ENCODE peak calls at places on chromosomes 16 and 17, in eight cellular contexts. One of them, this sample, is unnamed.

GRCh38 chr17:74271902-74272563 is 2.0 kb upstream of the DNAI2 start:
- DNase-seq in kidney tubule cell: no peak
- DNase-seq in stimulated activated CD8-positive, alpha-beta memory T cell treated with anti-CD3 and anti-CD28 coated beads, Interleukin-7, amount 100 ng/mL, for 1 hour: no peak
- DNase-seq in NCI-H2171 treated with DMSO at 0.1 percent for 48 hours: no peak
- DNase-seq in GM12891: no peak
- DNase-seq in nephron progenitor cell: no peak
- DNase-seq in hepatic stellate cell: no peak
- DNase-seq in T-helper 1 cell: no peak
- DNase-seq in this sample: no peak

GRCh38 chr16:82848013-82848412 is 221.2 kb downstream of the CDH13 start:
- DNase-seq in nephron progenitor cell: no peak
- DNase-seq in GM12891: no peak
- DNase-seq in T-helper 1 cell: no peak
- DNase-seq in stimulated activated CD8-positive, alpha-beta memory T cell treated with anti-CD3 and anti-CD28 coated beads, Interleukin-7, amount 100 ng/mL, for 1 hour: no peak
- DNase-seq in NCI-H2171 treated with DMSO at 0.1 percent for 48 hours: no peak
- DNase-seq in kidney tubule cell: no peak
- DNase-seq in hepatic stellate cell: no peak
- DNase-seq in this sample: no peak

GRCh38 chr17:80025796-80026195 is 9.9 kb downstream of the TBC1D16 start:
- DNase-seq in kidney tubule cell: no peak
- DNase-seq in nephron progenitor cell: no peak
- DNase-seq in hepatic stellate cell: no peak
- DNase-seq in T-helper 1 cell: no peak
- DNase-seq in stimulated activated CD8-positive, alpha-beta memory T cell treated with anti-CD3 and anti-CD28 coated beads, Interleukin-7, amount 100 ng/mL, for 1 hour: no peak
- DNase-seq in GM12891: no peak
- DNase-seq in NCI-H2171 treated with DMSO at 0.1 percent for 48 hours: peak; percentile 32
- DNase-seq in this sample: no peak

GRCh38 chr17:40095944-40096791 is 4.2 kb downstream of the NR1D1 start:
- DNase-seq in kidney tubule cell: peak; percentile 35
- DNase-seq in hepatic stellate cell: no peak
- DNase-seq in NCI-H2171 treated with DMSO at 0.1 percent for 48 hours: no peak
- DNase-seq in T-helper 1 cell: peak; percentile 80
- DNase-seq in GM12891: peak; percentile 97
- DNase-seq in nephron progenitor cell: no peak
- DNase-seq in stimulated activated CD8-positive, alpha-beta memory T cell treated with anti-CD3 and anti-CD28 coated beads, Interleukin-7, amount 100 ng/mL, for 1 hour: peak; percentile 48
- DNase-seq in this sample: no peak

GRCh38 chr16:3095869-3096268 is 3.2 kb downstream of the ZSCAN10 start:
- DNase-seq in NCI-H2171 treated with DMSO at 0.1 percent for 48 hours: no peak
- DNase-seq in stimulated activated CD8-positive, alpha-beta memory T cell treated with anti-CD3 and anti-CD28 coated beads, Interleukin-7, amount 100 ng/mL, for 1 hour: no peak
- DNase-seq in nephron progenitor cell: no peak
- DNase-seq in GM12891: peak; percentile 81
- DNase-seq in hepatic stellate cell: peak; percentile 57
- DNase-seq in kidney tubule cell: no peak
- DNase-seq in T-helper 1 cell: peak; percentile 58
- DNase-seq in this sample: no peak

GRCh38 chr17:46726106-46726670 is 92.3 kb downstream of the WNT3 start:
- DNase-seq in T-helper 1 cell: no peak
- DNase-seq in GM12891: no peak
- DNase-seq in stimulated activated CD8-positive, alpha-beta memory T cell treated with anti-CD3 and anti-CD28 coated beads, Interleukin-7, amount 100 ng/mL, for 1 hour: no peak
- DNase-seq in kidney tubule cell: peak; percentile 87
- DNase-seq in hepatic stellate cell: no peak
- DNase-seq in NCI-H2171 treated with DMSO at 0.1 percent for 48 hours: no peak
- DNase-seq in nephron progenitor cell: peak; percentile 4
- DNase-seq in this sample: no peak

GRCh38 chr16:1863681-1864460 is 8.1 kb downstream of the MEIOB start:
- DNase-seq in hepatic stellate cell: no peak
- DNase-seq in GM12891: no peak
- DNase-seq in stimulated activated CD8-positive, alpha-beta memory T cell treated with anti-CD3 and anti-CD28 coated beads, Interleukin-7, amount 100 ng/mL, for 1 hour: no peak
- DNase-seq in kidney tubule cell: peak; percentile 50
- DNase-seq in NCI-H2171 treated with DMSO at 0.1 percent for 48 hours: peak; percentile 48
- DNase-seq in nephron progenitor cell: no peak
- DNase-seq in T-helper 1 cell: no peak
- DNase-seq in this sample: no peak

GRCh38 chr17:17346428-17347233 is 43.5 kb downstream of the NT5M start:
- DNase-seq in kidney tubule cell: no peak
- DNase-seq in GM12891: no peak
- DNase-seq in hepatic stellate cell: no peak
- DNase-seq in T-helper 1 cell: no peak
- DNase-seq in nephron progenitor cell: no peak
- DNase-seq in NCI-H2171 treated with DMSO at 0.1 percent for 48 hours: no peak
- DNase-seq in stimulated activated CD8-positive, alpha-beta memory T cell treated with anti-CD3 and anti-CD28 coated beads, Interleukin-7, amount 100 ng/mL, for 1 hour: no peak
- DNase-seq in this sample: no peak

GRCh38 chr16:15519767-15520166 is 85.4 kb downstream of the BMERB1 start:
- DNase-seq in T-helper 1 cell: no peak
- DNase-seq in hepatic stellate cell: no peak
- DNase-seq in nephron progenitor cell: no peak
- DNase-seq in GM12891: no peak
- DNase-seq in kidney tubule cell: no peak
- DNase-seq in NCI-H2171 treated with DMSO at 0.1 percent for 48 hours: no peak
- DNase-seq in stimulated activated CD8-positive, alpha-beta memory T cell treated with anti-CD3 and anti-CD28 coated beads, Interleukin-7, amount 100 ng/mL, for 1 hour: no peak
- DNase-seq in this sample: no peak

GRCh38 chr17:67624886-67625656 is 92.7 kb upstream of the NOL11 start:
- DNase-seq in T-helper 1 cell: no peak
- DNase-seq in nephron progenitor cell: peak; percentile 31
- DNase-seq in kidney tubule cell: no peak
- DNase-seq in stimulated activated CD8-positive, alpha-beta memory T cell treated with anti-CD3 and anti-CD28 coated beads, Interleukin-7, amount 100 ng/mL, for 1 hour: no peak
- DNase-seq in NCI-H2171 treated with DMSO at 0.1 percent for 48 hours: peak; percentile 55
- DNase-seq in hepatic stellate cell: no peak
- DNase-seq in GM12891: no peak
- DNase-seq in this sample: no peak

GRCh38 chr17:48610282-48611211 is at the start of gene HOXB7:
- DNase-seq in stimulated activated CD8-positive, alpha-beta memory T cell treated with anti-CD3 and anti-CD28 coated beads, Interleukin-7, amount 100 ng/mL, for 1 hour: peak; percentile 52
- DNase-seq in kidney tubule cell: peak; percentile 70
- DNase-seq in NCI-H2171 treated with DMSO at 0.1 percent for 48 hours: peak; percentile 62
- DNase-seq in hepatic stellate cell: peak; percentile 94
- DNase-seq in GM12891: no peak
- DNase-seq in T-helper 1 cell: peak; percentile 51
- DNase-seq in nephron progenitor cell: peak; percentile 83
- DNase-seq in this sample: peak; percentile 83

GRCh38 chr17:81306491-81306890 is 11.4 kb upstream of the SLC38A10 start:
- DNase-seq in NCI-H2171 treated with DMSO at 0.1 percent for 48 hours: no peak
- DNase-seq in hepatic stellate cell: no peak
- DNase-seq in T-helper 1 cell: no peak
- DNase-seq in GM12891: no peak
- DNase-seq in stimulated activated CD8-positive, alpha-beta memory T cell treated with anti-CD3 and anti-CD28 coated beads, Interleukin-7, amount 100 ng/mL, for 1 hour: no peak
- DNase-seq in nephron progenitor cell: no peak
- DNase-seq in kidney tubule cell: no peak
- DNase-seq in this sample: no peak

GRCh38 chr17:142876-143784 is 5.8 kb downstream of the SCGB1C2 start:
- DNase-seq in T-helper 1 cell: no peak
- DNase-seq in NCI-H2171 treated with DMSO at 0.1 percent for 48 hours: no peak
- DNase-seq in nephron progenitor cell: no peak
- DNase-seq in kidney tubule cell: no peak
- DNase-seq in stimulated activated CD8-positive, alpha-beta memory T cell treated with anti-CD3 and anti-CD28 coated beads, Interleukin-7, amount 100 ng/mL, for 1 hour: no peak
- DNase-seq in GM12891: no peak
- DNase-seq in hepatic stellate cell: no peak
- DNase-seq in this sample: no peak

GRCh38 chr16:67115649-67116048 is 5.9 kb downstream of the PHAF1 start:
- DNase-seq in stimulated activated CD8-positive, alpha-beta memory T cell treated with anti-CD3 and anti-CD28 coated beads, Interleukin-7, amount 100 ng/mL, for 1 hour: no peak
- DNase-seq in T-helper 1 cell: no peak
- DNase-seq in GM12891: no peak
- DNase-seq in nephron progenitor cell: no peak
- DNase-seq in kidney tubule cell: peak; percentile 96
- DNase-seq in hepatic stellate cell: peak; percentile 96
- DNase-seq in NCI-H2171 treated with DMSO at 0.1 percent for 48 hours: no peak
- DNase-seq in this sample: peak; percentile 95

GRCh38 chr17:78322858-78323455 is 36.9 kb downstream of the SOCS3 start:
- DNase-seq in kidney tubule cell: no peak
- DNase-seq in nephron progenitor cell: no peak
- DNase-seq in T-helper 1 cell: no peak
- DNase-seq in stimulated activated CD8-positive, alpha-beta memory T cell treated with anti-CD3 and anti-CD28 coated beads, Interleukin-7, amount 100 ng/mL, for 1 hour: no peak
- DNase-seq in hepatic stellate cell: peak; percentile 50
- DNase-seq in NCI-H2171 treated with DMSO at 0.1 percent for 48 hours: no peak
- DNase-seq in GM12891: no peak
- DNase-seq in this sample: peak; percentile 59

GRCh38 chr16:28014851-28015250 is 48.7 kb downstream of the GSG1L start:
- DNase-seq in nephron progenitor cell: no peak
- DNase-seq in hepatic stellate cell: no peak
- DNase-seq in GM12891: no peak
- DNase-seq in stimulated activated CD8-positive, alpha-beta memory T cell treated with anti-CD3 and anti-CD28 coated beads, Interleukin-7, amount 100 ng/mL, for 1 hour: no peak
- DNase-seq in T-helper 1 cell: no peak
- DNase-seq in NCI-H2171 treated with DMSO at 0.1 percent for 48 hours: no peak
- DNase-seq in kidney tubule cell: no peak
- DNase-seq in this sample: no peak

GRCh38 chr17:43003542-43004172 is 2.9 kb upstream of the IFI35 start:
- DNase-seq in NCI-H2171 treated with DMSO at 0.1 percent for 48 hours: peak; percentile 3
- DNase-seq in T-helper 1 cell: no peak
- DNase-seq in nephron progenitor cell: no peak
- DNase-seq in GM12891: no peak
- DNase-seq in hepatic stellate cell: no peak
- DNase-seq in stimulated activated CD8-positive, alpha-beta memory T cell treated with anti-CD3 and anti-CD28 coated beads, Interleukin-7, amount 100 ng/mL, for 1 hour: no peak
- DNase-seq in kidney tubule cell: peak; percentile 54
- DNase-seq in this sample: no peak

GRCh38 chr17:46916211-46916610 is 6.7 kb upstream of the GOSR2 start:
- DNase-seq in nephron progenitor cell: no peak
- DNase-seq in hepatic stellate cell: no peak
- DNase-seq in T-helper 1 cell: no peak
- DNase-seq in NCI-H2171 treated with DMSO at 0.1 percent for 48 hours: no peak
- DNase-seq in GM12891: no peak
- DNase-seq in stimulated activated CD8-positive, alpha-beta memory T cell treated with anti-CD3 and anti-CD28 coated beads, Interleukin-7, amount 100 ng/mL, for 1 hour: no peak
- DNase-seq in kidney tubule cell: peak; percentile 21
- DNase-seq in this sample: no peak

GRCh38 chr16:54193656-54194007 is 93.0 kb downstream of the IRX3 start:
- DNase-seq in GM12891: peak; percentile 59
- DNase-seq in kidney tubule cell: peak; percentile 82
- DNase-seq in nephron progenitor cell: peak; percentile 81
- DNase-seq in NCI-H2171 treated with DMSO at 0.1 percent for 48 hours: peak; percentile 85
- DNase-seq in hepatic stellate cell: peak; percentile 70
- DNase-seq in T-helper 1 cell: no peak
- DNase-seq in stimulated activated CD8-positive, alpha-beta memory T cell treated with anti-CD3 and anti-CD28 coated beads, Interleukin-7, amount 100 ng/mL, for 1 hour: no peak
- DNase-seq in this sample: peak; percentile 86

GRCh38 chr16:67013823-67014640 is 14.9 kb upstream of the CBFB start:
- DNase-seq in hepatic stellate cell: peak; percentile 77
- DNase-seq in stimulated activated CD8-positive, alpha-beta memory T cell treated with anti-CD3 and anti-CD28 coated beads, Interleukin-7, amount 100 ng/mL, for 1 hour: peak; percentile 42
- DNase-seq in kidney tubule cell: peak; percentile 42
- DNase-seq in T-helper 1 cell: peak; percentile 74
- DNase-seq in GM12891: peak; percentile 59
- DNase-seq in nephron progenitor cell: peak; percentile 87
- DNase-seq in NCI-H2171 treated with DMSO at 0.1 percent for 48 hours: peak; percentile 64
- DNase-seq in this sample: peak; percentile 75

GRCh38 chr16:67170168-67170947 is at the start of gene NOL3:
- DNase-seq in hepatic stellate cell: peak; percentile 93
- DNase-seq in T-helper 1 cell: no peak
- DNase-seq in GM12891: no peak
- DNase-seq in kidney tubule cell: peak; percentile 87
- DNase-seq in nephron progenitor cell: peak; percentile 80
- DNase-seq in stimulated activated CD8-positive, alpha-beta memory T cell treated with anti-CD3 and anti-CD28 coated beads, Interleukin-7, amount 100 ng/mL, for 1 hour: no peak
- DNase-seq in NCI-H2171 treated with DMSO at 0.1 percent for 48 hours: peak; percentile 60
- DNase-seq in this sample: peak; percentile 83

GRCh38 chr17:71224824-71225575 is 895.8 kb upstream of the SOX9 start:
- DNase-seq in kidney tubule cell: no peak
- DNase-seq in NCI-H2171 treated with DMSO at 0.1 percent for 48 hours: no peak
- DNase-seq in GM12891: no peak
- DNase-seq in T-helper 1 cell: no peak
- DNase-seq in nephron progenitor cell: no peak
- DNase-seq in stimulated activated CD8-positive, alpha-beta memory T cell treated with anti-CD3 and anti-CD28 coated beads, Interleukin-7, amount 100 ng/mL, for 1 hour: no peak
- DNase-seq in hepatic stellate cell: no peak
- DNase-seq in this sample: no peak

GRCh38 chr16:85168732-85169256 is 56.5 kb upstream of the CIBAR2 start:
- DNase-seq in T-helper 1 cell: no peak
- DNase-seq in kidney tubule cell: no peak
- DNase-seq in stimulated activated CD8-positive, alpha-beta memory T cell treated with anti-CD3 and anti-CD28 coated beads, Interleukin-7, amount 100 ng/mL, for 1 hour: no peak
- DNase-seq in nephron progenitor cell: peak; percentile 79
- DNase-seq in NCI-H2171 treated with DMSO at 0.1 percent for 48 hours: no peak
- DNase-seq in hepatic stellate cell: peak; percentile 87
- DNase-seq in GM12891: peak; percentile 68
- DNase-seq in this sample: peak; percentile 91